ENCODE peak calls at places on chromosomes 12 and 14, in ten cellular contexts. One of them, this sample, is unnamed.

GRCh38 chr12:52232233-52232915 is 669 bp upstream of the KRT7 start:
- DNase-seq in A549: no peak
- DNase-seq in IMR-90: no peak
- DNase-seq in fibroblast of the aortic adventitia: no peak
- DNase-seq in astrocyte of the spinal cord: no peak
- DNase-seq in GM12865: no peak
- DNase-seq in upper lobe of right lung: peak
- DNase-seq in OCI-LY7: no peak
- DNase-seq in breast epithelium: peak
- DNase-seq in heart right ventricle: no peak
- DNase-seq in this sample: no peak

GRCh38 chr14:64569108-64570045 is 19.6 kb downstream of the PPP1R36 start:
- DNase-seq in astrocyte of the spinal cord: peak
- DNase-seq in GM12865: no peak
- DNase-seq in fibroblast of the aortic adventitia: peak
- DNase-seq in IMR-90: peak
- DNase-seq in heart right ventricle: peak
- DNase-seq in A549: peak
- DNase-seq in upper lobe of right lung: no peak
- DNase-seq in breast epithelium: peak
- DNase-seq in OCI-LY7: no peak
- DNase-seq in this sample: peak

GRCh38 chr14:22846811-22847307 is 10.5 kb downstream of the MMP14 start:
- DNase-seq in OCI-LY7: no peak
- DNase-seq in GM12865: no peak
- DNase-seq in IMR-90: no peak
- DNase-seq in A549: no peak
- DNase-seq in fibroblast of the aortic adventitia: no peak
- DNase-seq in astrocyte of the spinal cord: no peak
- DNase-seq in breast epithelium: no peak
- DNase-seq in heart right ventricle: no peak
- DNase-seq in upper lobe of right lung: peak
- DNase-seq in this sample: no peak

GRCh38 chr14:80973918-80974317 is 18.5 kb downstream of the TSHR start:
- DNase-seq in astrocyte of the spinal cord: peak
- DNase-seq in A549: no peak
- DNase-seq in OCI-LY7: no peak
- DNase-seq in heart right ventricle: no peak
- DNase-seq in IMR-90: no peak
- DNase-seq in breast epithelium: no peak
- DNase-seq in upper lobe of right lung: no peak
- DNase-seq in GM12865: no peak
- DNase-seq in fibroblast of the aortic adventitia: no peak
- DNase-seq in this sample: no peak

GRCh38 chr12:114918535-114919233 is 234.7 kb upstream of the TBX3 start:
- DNase-seq in GM12865: no peak
- DNase-seq in heart right ventricle: no peak
- DNase-seq in upper lobe of right lung: no peak
- DNase-seq in fibroblast of the aortic adventitia: peak
- DNase-seq in breast epithelium: no peak
- DNase-seq in IMR-90: peak
- DNase-seq in astrocyte of the spinal cord: peak
- DNase-seq in A549: peak
- DNase-seq in OCI-LY7: no peak
- DNase-seq in this sample: peak

GRCh38 chr14:62003701-62004100 is 241.5 kb downstream of the SNAPC1 start:
- DNase-seq in breast epithelium: no peak
- DNase-seq in OCI-LY7: no peak
- DNase-seq in GM12865: no peak
- DNase-seq in astrocyte of the spinal cord: no peak
- DNase-seq in fibroblast of the aortic adventitia: no peak
- DNase-seq in upper lobe of right lung: no peak
- DNase-seq in A549: no peak
- DNase-seq in IMR-90: no peak
- DNase-seq in heart right ventricle: no peak
- DNase-seq in this sample: no peak

GRCh38 chr12:71594214-71594948 is 69.3 kb downstream of the ZFC3H1 start:
- DNase-seq in fibroblast of the aortic adventitia: peak
- DNase-seq in IMR-90: no peak
- DNase-seq in A549: peak
- DNase-seq in upper lobe of right lung: no peak
- DNase-seq in GM12865: no peak
- DNase-seq in astrocyte of the spinal cord: no peak
- DNase-seq in OCI-LY7: no peak
- DNase-seq in breast epithelium: no peak
- DNase-seq in heart right ventricle: no peak
- DNase-seq in this sample: peak

GRCh38 chr12:18990866-18991265 is 138.7 kb upstream of the PLEKHA5 start:
- DNase-seq in upper lobe of right lung: no peak
- DNase-seq in astrocyte of the spinal cord: no peak
- DNase-seq in A549: no peak
- DNase-seq in heart right ventricle: no peak
- DNase-seq in GM12865: no peak
- DNase-seq in IMR-90: no peak
- DNase-seq in breast epithelium: no peak
- DNase-seq in fibroblast of the aortic adventitia: no peak
- DNase-seq in OCI-LY7: no peak
- DNase-seq in this sample: no peak

GRCh38 chr12:98758331-98758730 is 113.2 kb downstream of the APAF1 start:
- DNase-seq in GM12865: no peak
- DNase-seq in fibroblast of the aortic adventitia: peak
- DNase-seq in astrocyte of the spinal cord: peak
- DNase-seq in OCI-LY7: no peak
- DNase-seq in breast epithelium: no peak
- DNase-seq in IMR-90: peak
- DNase-seq in A549: no peak
- DNase-seq in upper lobe of right lung: no peak
- DNase-seq in heart right ventricle: peak
- DNase-seq in this sample: no peak

GRCh38 chr12:123761841-123762714 is at the start of gene DNAH10:
- DNase-seq in IMR-90: no peak
- DNase-seq in breast epithelium: no peak
- DNase-seq in GM12865: peak
- DNase-seq in astrocyte of the spinal cord: no peak
- DNase-seq in A549: no peak
- DNase-seq in fibroblast of the aortic adventitia: no peak
- DNase-seq in heart right ventricle: no peak
- DNase-seq in OCI-LY7: peak
- DNase-seq in upper lobe of right lung: peak
- DNase-seq in this sample: peak

GRCh38 chr14:54642121-54642520 is 75.2 kb downstream of the SAMD4A start:
- DNase-seq in breast epithelium: no peak
- DNase-seq in fibroblast of the aortic adventitia: no peak
- DNase-seq in IMR-90: no peak
- DNase-seq in heart right ventricle: no peak
- DNase-seq in astrocyte of the spinal cord: no peak
- DNase-seq in OCI-LY7: no peak
- DNase-seq in upper lobe of right lung: no peak
- DNase-seq in A549: no peak
- DNase-seq in GM12865: no peak
- DNase-seq in this sample: no peak

GRCh38 chr14:100470523-100470897 is 116.7 kb downstream of the BEGAIN start:
- DNase-seq in A549: no peak
- DNase-seq in GM12865: no peak
- DNase-seq in upper lobe of right lung: no peak
- DNase-seq in fibroblast of the aortic adventitia: no peak
- DNase-seq in astrocyte of the spinal cord: no peak
- DNase-seq in heart right ventricle: no peak
- DNase-seq in IMR-90: no peak
- DNase-seq in OCI-LY7: no peak
- DNase-seq in breast epithelium: no peak
- DNase-seq in this sample: no peak
- TF ChIP-seq CTCF in A549: no peak
- TF ChIP-seq CTCF in GM12865: no peak
- TF ChIP-seq CTCF in upper lobe of right lung: no peak
- TF ChIP-seq CTCF in fibroblast of the aortic adventitia: no peak
- TF ChIP-seq CTCF in astrocyte of the spinal cord: no peak
- TF ChIP-seq CTCF in heart right ventricle: no peak
- TF ChIP-seq CTCF in IMR-90: no peak
- TF ChIP-seq CTCF in OCI-LY7: no peak
- TF ChIP-seq CTCF in breast epithelium: no peak
- TF ChIP-seq CTCF in this sample: no peak

DNA sequence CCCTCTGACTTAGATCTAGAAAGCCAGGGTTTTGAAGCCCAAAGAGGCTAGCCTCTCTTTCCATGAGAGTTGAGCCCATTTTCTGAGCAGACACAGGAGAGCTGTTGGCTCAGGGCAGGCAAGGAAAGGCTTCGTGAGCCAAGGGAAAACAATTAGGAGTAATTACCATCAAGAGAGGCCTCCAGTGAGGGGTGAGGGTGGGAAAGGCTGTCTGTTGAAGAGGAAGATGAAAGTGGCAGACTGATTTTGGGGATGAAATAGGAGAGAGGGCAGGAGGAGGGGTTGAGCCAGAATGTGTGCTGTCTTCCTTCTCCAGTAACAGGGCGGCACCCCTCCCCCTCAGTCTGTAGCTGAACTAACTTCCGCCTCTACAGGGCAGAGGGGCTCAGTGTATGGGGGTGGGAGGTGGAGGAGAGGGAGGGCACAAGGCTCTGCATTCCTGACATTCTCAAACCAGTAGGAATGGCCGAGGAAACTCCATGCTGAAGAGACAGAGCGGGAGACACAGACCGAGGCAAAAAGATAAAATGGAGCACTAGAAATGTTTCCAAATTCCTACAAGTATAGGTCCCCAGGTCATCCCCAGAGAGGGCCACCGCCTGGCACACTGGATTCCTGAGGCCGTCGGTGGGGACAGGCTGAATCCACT is 33.1 kb upstream of the COL2A1 start:
- DNase-seq in breast epithelium: no peak
- DNase-seq in upper lobe of right lung: no peak
- DNase-seq in heart right ventricle: no peak
- DNase-seq in GM12865: no peak
- DNase-seq in fibroblast of the aortic adventitia: peak
- DNase-seq in OCI-LY7: no peak
- DNase-seq in IMR-90: peak
- DNase-seq in A549: no peak
- DNase-seq in astrocyte of the spinal cord: peak
- DNase-seq in this sample: peak
- H3K4me3 ChIP-seq in breast epithelium: no peak
- H3K4me3 ChIP-seq in upper lobe of right lung: no peak
- H3K4me3 ChIP-seq in heart right ventricle: no peak
- H3K4me3 ChIP-seq in GM12865: no peak
- H3K4me3 ChIP-seq in fibroblast of the aortic adventitia: no peak
- H3K4me3 ChIP-seq in OCI-LY7: no peak
- H3K4me3 ChIP-seq in IMR-90: no peak
- H3K4me3 ChIP-seq in A549: no peak
- H3K4me3 ChIP-seq in astrocyte of the spinal cord: no peak
- H3K4me3 ChIP-seq in this sample: peak

GRCh38 chr14:65941091-65941490 is 528.6 kb downstream of the FUT8 start:
- DNase-seq in breast epithelium: no peak
- DNase-seq in upper lobe of right lung: no peak
- DNase-seq in OCI-LY7: no peak
- DNase-seq in IMR-90: no peak
- DNase-seq in A549: no peak
- DNase-seq in GM12865: no peak
- DNase-seq in fibroblast of the aortic adventitia: no peak
- DNase-seq in heart right ventricle: no peak
- DNase-seq in astrocyte of the spinal cord: no peak
- DNase-seq in this sample: no peak

GRCh38 chr14:65937804-65938316 is 525.3 kb downstream of the FUT8 start:
- DNase-seq in GM12865: no peak
- DNase-seq in IMR-90: no peak
- DNase-seq in heart right ventricle: no peak
- DNase-seq in OCI-LY7: no peak
- DNase-seq in fibroblast of the aortic adventitia: no peak
- DNase-seq in upper lobe of right lung: no peak
- DNase-seq in astrocyte of the spinal cord: no peak
- DNase-seq in A549: no peak
- DNase-seq in breast epithelium: no peak
- DNase-seq in this sample: no peak

GRCh38 chr14:65938738-65939137 is 526.2 kb downstream of the FUT8 start:
- DNase-seq in fibroblast of the aortic adventitia: no peak
- DNase-seq in IMR-90: no peak
- DNase-seq in astrocyte of the spinal cord: no peak
- DNase-seq in upper lobe of right lung: no peak
- DNase-seq in GM12865: no peak
- DNase-seq in breast epithelium: no peak
- DNase-seq in OCI-LY7: no peak
- DNase-seq in heart right ventricle: no peak
- DNase-seq in A549: no peak
- DNase-seq in this sample: no peak

GRCh38 chr14:65939184-65939583 is 526.7 kb downstream of the FUT8 start:
- DNase-seq in fibroblast of the aortic adventitia: no peak
- DNase-seq in GM12865: no peak
- DNase-seq in A549: no peak
- DNase-seq in OCI-LY7: no peak
- DNase-seq in upper lobe of right lung: no peak
- DNase-seq in astrocyte of the spinal cord: no peak
- DNase-seq in IMR-90: no peak
- DNase-seq in heart right ventricle: no peak
- DNase-seq in breast epithelium: no peak
- DNase-seq in this sample: no peak

GRCh38 chr14:65940056-65940735 is 527.7 kb downstream of the FUT8 start:
- DNase-seq in upper lobe of right lung: no peak
- DNase-seq in A549: peak
- DNase-seq in heart right ventricle: no peak
- DNase-seq in fibroblast of the aortic adventitia: no peak
- DNase-seq in breast epithelium: no peak
- DNase-seq in OCI-LY7: peak
- DNase-seq in astrocyte of the spinal cord: no peak
- DNase-seq in GM12865: peak
- DNase-seq in IMR-90: no peak
- DNase-seq in this sample: no peak
- TF ChIP-seq CTCF in upper lobe of right lung: no peak
- TF ChIP-seq CTCF in A549: no peak
- TF ChIP-seq CTCF in heart right ventricle: no peak
- TF ChIP-seq CTCF in fibroblast of the aortic adventitia: no peak
- TF ChIP-seq CTCF in breast epithelium: no peak
- TF ChIP-seq CTCF in OCI-LY7: peak
- TF ChIP-seq CTCF in astrocyte of the spinal cord: no peak
- TF ChIP-seq CTCF in GM12865: peak
- TF ChIP-seq CTCF in IMR-90: peak
- TF ChIP-seq CTCF in this sample: no peak

DNA sequence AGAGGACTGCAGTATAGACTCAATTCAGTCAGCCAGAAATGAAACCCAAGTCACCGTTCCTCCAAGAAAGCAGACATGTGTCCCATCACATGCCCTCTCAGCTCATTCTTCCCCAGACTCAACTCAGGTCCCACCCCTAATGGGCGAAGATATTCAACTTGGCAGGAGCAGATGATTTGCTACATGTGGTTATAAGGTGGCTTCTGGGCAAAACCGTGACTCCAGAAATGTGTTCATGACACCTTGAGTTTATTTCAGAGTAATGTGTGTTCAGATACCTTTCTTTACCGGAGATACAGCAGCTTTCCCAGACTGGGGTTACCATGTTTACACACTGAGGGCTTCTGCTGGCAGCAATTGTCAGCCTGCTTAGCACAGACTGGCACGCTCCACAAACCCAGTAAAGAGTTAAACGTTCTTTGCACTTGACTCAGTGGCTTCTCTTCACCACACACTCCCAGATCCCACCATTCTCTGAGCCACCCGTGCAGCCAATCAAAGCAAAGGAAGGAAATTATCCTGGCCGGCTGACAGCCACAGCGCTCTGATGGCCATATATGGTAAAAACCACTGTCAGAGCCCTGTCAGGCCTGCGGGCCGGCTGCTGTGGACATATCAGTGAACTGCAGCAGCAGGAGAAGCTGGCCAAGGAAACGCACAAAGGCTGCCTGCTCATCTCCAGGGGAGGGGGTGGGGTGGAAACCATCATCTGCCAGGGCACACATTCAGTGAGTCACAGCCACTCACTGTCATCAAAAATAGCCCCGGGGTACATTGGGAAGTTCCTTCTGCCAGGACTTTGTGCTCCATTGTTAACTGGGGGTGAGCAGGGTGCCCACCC is 39.9 kb downstream of the CORO1C start:
- DNase-seq in fibroblast of the aortic adventitia: peak
- DNase-seq in OCI-LY7: peak
- DNase-seq in A549: peak
- DNase-seq in IMR-90: peak
- DNase-seq in heart right ventricle: peak
- DNase-seq in GM12865: peak
- DNase-seq in upper lobe of right lung: peak
- DNase-seq in astrocyte of the spinal cord: peak
- DNase-seq in breast epithelium: peak
- DNase-seq in this sample: peak
- H3K4me3 ChIP-seq in fibroblast of the aortic adventitia: peak
- H3K4me3 ChIP-seq in OCI-LY7: peak
- H3K4me3 ChIP-seq in A549: peak
- H3K4me3 ChIP-seq in IMR-90: peak
- H3K4me3 ChIP-seq in heart right ventricle: no peak
- H3K4me3 ChIP-seq in GM12865: peak
- H3K4me3 ChIP-seq in upper lobe of right lung: peak
- H3K4me3 ChIP-seq in astrocyte of the spinal cord: peak
- H3K4me3 ChIP-seq in breast epithelium: peak
- H3K4me3 ChIP-seq in this sample: no peak

This sample was measured in choroid plexus epithelial cell.